ENCODE peak calls at places on chromosomes 16 and 17, in four cellular contexts. X, E, K and Y are unnamed samples.
A peak's percentile ranks its signal among the peaks of the same experiment; 100 is the strongest.

GRCh38 chr17:79950711-79951110 is 85.0 kb downstream of the TBC1D16 start:
- DNase-seq in K (no peak), E (no peak), X (no peak), Y (peak; percentile 24)

GRCh38 chr17:74005790-74006189 is 197.7 kb upstream of the RPL38 start:
- DNase-seq in K (no peak), X (no peak), E (no peak), Y (no peak)

GRCh38 chr16:31147574-31147973 is 2.3 kb downstream of the PRSS36 start:
- DNase-seq in K (no peak), X (no peak), E (no peak), Y (no peak)

GRCh38 chr16:78962457-78962929 is 638.0 kb downstream of the MAF start:
- DNase-seq in K (no peak), E (no peak), X (peak; percentile 60), Y (no peak)

GRCh38 chr16:86508947-86509758 is 1.2 kb upstream of the FOXF1 start:
- DNase-seq in E (no peak), X (no peak), K (peak; percentile 69), Y (no peak)

GRCh38 chr17:36849871-36850348 is 87.4 kb upstream of the LHX1 start:
- DNase-seq in E (peak; percentile 38), X (peak; percentile 49), K (no peak), Y (no peak)

GRCh38 chr17:72394531-72394930 is 273.7 kb downstream of the SOX9 start:
- DNase-seq in X (no peak), K (no peak), E (no peak), Y (no peak)

GRCh38 chr16:30953511-30954124 is 3.9 kb upstream of the SETD1A start:
- DNase-seq in E (peak; percentile 49), X (no peak), K (peak; percentile 86), Y (no peak)

GRCh38 chr17:61149862-61150362 is 249.7 kb upstream of the TBX2 start:
- DNase-seq in X (no peak), E (no peak), K (no peak), Y (no peak)

GRCh38 chr16:88367560-88367959 is 15.2 kb upstream of the ZNF469 start:
- DNase-seq in E (no peak), X (no peak), K (no peak), Y (no peak)

GRCh38 chr17:51703364-51704341 is 443.3 kb downstream of the UTP18 start:
- DNase-seq in E (no peak), X (no peak), K (no peak), Y (peak; percentile 74)

GRCh38 chr17:79844869-79845600 is 5.8 kb upstream of the CBX4 start:
- DNase-seq in K (peak; percentile 88), X (no peak), E (peak; percentile 92), Y (no peak)

GRCh38 chr17:45186955-45187354 is 25.3 kb downstream of the HEXIM2 start:
- DNase-seq in K (no peak), E (no peak), X (no peak), Y (no peak)

GRCh38 chr17:45189002-45189401 is 27.3 kb downstream of the HEXIM2 start:
- DNase-seq in K (no peak), E (no peak), X (no peak), Y (no peak)

DNA sequence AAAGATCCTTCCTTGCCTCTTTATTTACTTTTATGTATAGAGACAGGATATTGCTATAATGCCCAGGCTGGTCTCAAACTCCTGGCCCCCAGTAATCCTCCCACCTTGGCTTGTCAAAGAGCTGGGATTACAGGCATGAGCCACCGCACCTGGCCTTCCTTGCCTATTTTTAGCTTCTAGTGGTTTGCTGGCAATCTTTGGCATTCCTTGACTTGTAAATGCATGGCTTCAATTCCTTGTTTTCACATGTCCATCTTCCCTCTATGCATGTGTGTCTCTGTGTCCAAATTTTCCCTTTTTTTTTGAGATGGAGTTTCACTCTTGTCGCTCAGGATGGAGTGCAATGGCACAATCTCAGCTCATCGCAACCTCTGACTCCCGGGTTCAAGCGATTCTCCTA is 22.5 kb downstream of the HEXIM2 start:
- DNase-seq in K (no peak), X (no peak), E (no peak), Y (no peak)
- H3K27ac ChIP-seq in K (no peak overlapping the region), X (no peak overlapping the region), E (peak overlapping the region; percentile 79), Y (no peak overlapping the region)

GRCh38 chr17:80981062-80981902 is 10.4 kb upstream of the CHMP6 start:
- DNase-seq in X (no peak), K (peak; percentile 91), E (no peak), Y (no peak)
- H3K4me3 ChIP-seq in X (no peak overlapping the region), K (peak overlapping the region; percentile 19), E (peak overlapping the region; percentile 41), Y (no peak overlapping the region)

DNA sequence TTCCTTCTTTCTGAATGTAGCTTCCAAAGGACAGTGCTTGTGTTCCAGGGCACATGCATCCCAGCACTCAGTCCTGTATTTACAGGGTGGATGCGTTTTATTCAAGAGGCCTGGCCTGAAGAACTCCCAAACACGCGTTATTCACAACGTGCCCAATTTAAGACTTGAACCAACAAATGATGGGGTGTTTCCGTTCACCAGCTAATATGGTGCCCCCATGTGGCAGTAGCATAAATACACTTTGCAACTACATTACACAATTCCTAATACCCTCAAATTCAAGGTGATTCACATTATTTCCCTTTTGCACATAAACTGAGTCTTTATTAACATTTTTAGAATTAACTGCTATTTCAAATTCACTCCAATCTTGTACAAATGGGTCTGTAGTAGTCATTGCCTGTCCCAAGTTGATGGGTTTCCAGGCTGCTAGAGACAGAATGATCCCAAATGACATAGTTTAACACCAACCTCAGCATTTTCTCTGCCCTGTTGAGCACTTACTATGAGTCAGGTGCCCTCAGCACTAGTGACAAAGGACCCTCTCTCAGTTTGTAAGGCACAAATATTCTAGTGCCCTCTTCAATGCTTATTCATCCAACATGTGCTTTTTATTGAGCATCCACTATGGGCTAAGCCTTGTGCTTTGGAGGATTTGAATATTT is 26.9 kb downstream of the HSD17B2 start:
- DNase-seq in X (no peak), E (peak; percentile 47), K (no peak), Y (no peak)
- TF ChIP-seq CTCF in X (peak; percentile 59), E (peak; percentile 59), K (peak; percentile 75), Y (no peak)

GRCh38 chr16:1778200-1779179 is 3.9 kb downstream of the SPSB3 start:
- DNase-seq in K (peak; percentile 43), X (no peak), E (no peak), Y (no peak)
- H3K27ac ChIP-seq in K (no peak overlapping the region), X (no peak overlapping the region), E (no peak overlapping the region), Y (no peak overlapping the region)

GRCh38 chr17:76529643-76530488 is 7.6 kb downstream of the CYGB start:
- DNase-seq in X (no peak), E (no peak), K (peak; percentile 57), Y (peak; percentile 63)

GRCh38 chr17:76528528-76529223 is 8.8 kb downstream of the CYGB start:
- DNase-seq in X (no peak), K (no peak), E (no peak), Y (no peak)

GRCh38 chr17:76527430-76528111 is 9.9 kb downstream of the CYGB start:
- DNase-seq in X (no peak), K (peak; percentile 78), E (no peak), Y (no peak)

GRCh38 chr17:76529224-76529642 is 8.3 kb downstream of the CYGB start:
- DNase-seq in X (no peak), K (no peak), E (no peak), Y (peak; percentile 78)

DNA sequence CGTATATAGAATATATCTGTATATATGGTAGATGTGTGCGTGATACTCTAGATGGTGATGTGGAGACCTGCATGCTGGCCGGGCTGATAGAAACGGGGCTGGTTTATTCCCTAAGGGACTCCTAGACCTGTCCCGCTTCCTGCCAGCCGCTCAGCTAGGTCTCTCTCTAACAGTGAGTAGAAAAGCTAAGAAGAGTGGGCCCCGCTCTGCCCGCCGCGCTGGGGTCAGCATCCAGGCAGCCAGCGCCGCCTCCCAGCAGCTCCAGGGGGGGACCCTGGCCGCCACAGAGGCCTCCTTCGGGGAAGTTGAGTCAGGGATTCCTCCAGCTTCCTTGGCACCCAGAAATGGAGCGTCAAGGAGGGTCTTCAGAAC is 9.4 kb downstream of the CYGB start:
- DNase-seq in X (no peak), E (no peak), K (no peak), Y (no peak)
- H3K4me3 ChIP-seq in X (peak overlapping the region; percentile 50), E (no peak overlapping the region), K (no peak overlapping the region), Y (peak overlapping the region; percentile 18)

GRCh38 chr17:76921340-76922036 is 53.3 kb downstream of the MGAT5B start:
- DNase-seq in E (no peak), K (no peak), X (no peak), Y (no peak)
- TF ChIP-seq CTCF in E (no peak), K (no peak), X (no peak), Y (no peak)

GRCh38 chr16:66521227-66521626 is 28.7 kb downstream of the TK2 start:
- DNase-seq in X (no peak), K (no peak), E (no peak), Y (no peak)

GRCh38 chr16:66519974-66520373 is 29.9 kb downstream of the TK2 start:
- DNase-seq in X (no peak), K (no peak), E (no peak), Y (no peak)

GRCh38 chr16:66521951-66522771 is 27.8 kb downstream of the TK2 start:
- DNase-seq in E (no peak), K (no peak), X (peak; percentile 86), Y (peak; percentile 67)

GRCh38 chr16:66519482-66519881 is 30.4 kb downstream of the TK2 start:
- DNase-seq in K (no peak), E (no peak), X (no peak), Y (no peak)

DNA sequence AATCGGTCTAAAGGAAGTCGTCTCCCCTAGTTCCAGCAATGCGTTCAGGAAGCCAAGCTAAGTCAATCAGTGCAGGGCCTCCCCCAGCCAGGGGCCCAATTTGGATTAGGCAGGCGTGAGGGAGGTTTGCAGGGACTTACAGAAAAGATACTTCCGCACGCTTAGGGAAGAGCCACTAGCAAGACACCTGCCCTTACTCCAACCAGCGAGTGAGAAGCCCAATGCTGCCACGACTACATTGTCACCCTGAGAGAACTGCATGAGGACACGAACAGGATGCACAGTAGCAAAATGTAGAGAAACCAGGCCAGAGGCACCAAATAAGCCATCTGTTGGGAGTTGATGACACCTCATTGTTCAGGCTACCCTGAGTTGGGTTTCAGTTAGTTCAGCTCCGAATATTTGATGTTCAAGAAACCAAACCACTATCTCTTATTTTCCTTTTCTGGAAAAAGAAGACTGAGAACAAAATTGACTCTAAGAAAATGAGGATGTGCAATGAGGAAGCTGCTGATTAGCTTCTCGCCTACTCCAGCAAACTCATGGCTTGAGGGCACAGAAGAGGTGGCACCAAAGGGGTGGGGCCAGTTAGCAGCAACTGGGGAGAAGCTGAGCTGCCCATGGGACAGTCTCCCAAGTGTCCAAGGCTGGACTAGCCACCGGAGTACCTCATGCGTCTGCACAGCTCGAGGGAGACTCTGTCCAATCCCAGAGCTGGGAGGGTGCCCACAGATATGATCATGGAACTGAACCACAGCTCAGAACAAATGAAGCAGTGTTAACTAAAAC is 29.3 kb downstream of the TK2 start:
- DNase-seq in K (no peak), X (no peak), E (no peak), Y (no peak)
- H3K27ac ChIP-seq in K (no peak overlapping the region), X (no peak overlapping the region), E (peak overlapping the region; percentile 67), Y (peak overlapping the region; percentile 76)

GRCh38 chr17:45223541-45224528 is 2.1 kb downstream of the FMNL1 start:
- DNase-seq in X (no peak), E (no peak), K (no peak), Y (no peak)
- H3K4me3 ChIP-seq in X (peak overlapping the region; percentile 89), E (peak overlapping the region; percentile 97), K (no peak overlapping the region), Y (peak overlapping the region; percentile 94)